ENCODE peak calls at places on chromosome 13, in eight cellular contexts. M is iPS-NIHi11, R is fibroblast of pulmonary artery, O is T-helper 22 cell, G is transverse colon, I is endothelial cell, A is left colon, N is cardiac fibroblast. B is an unnamed sample.
A peak's percentile ranks its signal among the peaks of the same experiment; 100 is the strongest.

GRCh38 chr13:30339721-30340366 is 32.5 kb upstream of the KATNAL1 start:
- DNase-seq in N (peak; percentile 46), R (peak; percentile 21), M (no peak), I (no peak), G (no peak), A (no peak), O (no peak), B (no peak)

GRCh38 chr13:105368781-105369180 is 1166.7 kb downstream of the EFNB2 start:
- DNase-seq in O (no peak), A (no peak), R (no peak), G (no peak), M (no peak), N (no peak), I (no peak), B (no peak)

GRCh38 chr13:102774596-102775375 is 1.2 kb upstream of the TEX30 start:
- DNase-seq in G (no peak), A (no peak), I (no peak), O (no peak), N (no peak), M (no peak), R (no peak), B (no peak)

GRCh38 chr13:80341098-80341701 is at the start of gene SPRY2:
- DNase-seq in O (no peak), M (peak; percentile 87), N (peak; percentile 99), R (peak; percentile 98), G (peak; percentile 94), I (peak; percentile 90), A (peak; percentile 95), B (peak; percentile 95)

GRCh38 chr13:40060318-40061007 is 405.0 kb downstream of the COG6 start:
- DNase-seq in N (peak; percentile 86), A (no peak), M (no peak), G (no peak), O (no peak), R (peak; percentile 72), I (no peak), B (no peak)

GRCh38 chr13:59532405-59532804 is 631.3 kb downstream of the DIAPH3 start:
- DNase-seq in G (no peak), I (no peak), A (no peak), R (no peak), O (no peak), M (no peak), N (no peak), B (no peak)

GRCh38 chr13:107882708-107883560 is 332.4 kb downstream of the LIG4 start:
- DNase-seq in N (no peak), O (no peak), A (no peak), M (no peak), R (no peak), I (no peak), G (no peak), B (no peak)

GRCh38 chr13:49098198-49098597 is 121.9 kb upstream of the MLNR start:
- DNase-seq in N (peak; percentile 95), A (no peak), G (no peak), M (no peak), R (peak; percentile 98), I (no peak), O (no peak), B (no peak)

GRCh38 chr13:88908896-88909535 is 1237.8 kb downstream of the SLITRK5 start:
- DNase-seq in O (no peak), G (no peak), A (no peak), I (no peak), R (no peak), N (no peak), M (no peak), B (no peak)

GRCh38 chr13:44249439-44249838 is 124.2 kb upstream of the SERP2 start:
- DNase-seq in A (peak; percentile 52), R (peak; percentile 77), O (no peak), I (no peak), N (peak; percentile 86), M (no peak), G (peak; percentile 29), B (no peak)

GRCh38 chr13:50400930-50401553 is 385.8 kb downstream of the KCNRG start:
- DNase-seq in G (no peak), I (no peak), M (no peak), R (peak; percentile 84), O (no peak), N (peak; percentile 89), A (no peak), B (no peak)

GRCh38 chr13:26477681-26478080 is 79.8 kb upstream of the WASF3 start:
- DNase-seq in M (no peak), G (no peak), O (no peak), A (no peak), I (no peak), N (no peak), R (no peak), B (no peak)

GRCh38 chr13:74133657-74134201 is 475 bp downstream of the KLF12 start:
- DNase-seq in R (peak; percentile 96), M (peak; percentile 80), G (peak; percentile 84), O (peak; percentile 87), A (peak; percentile 90), N (peak; percentile 98), I (peak; percentile 70), B (peak; percentile 56)

GRCh38 chr13:77810430-77810829 is 108.2 kb downstream of the EDNRB start:
- DNase-seq in G (no peak), M (peak; percentile 31), I (no peak), A (no peak), N (peak; percentile 37), O (no peak), R (peak; percentile 48), B (peak; percentile 1)

GRCh38 chr13:33402975-33403374 is 117.4 kb upstream of the STARD13 start:
- DNase-seq in O (no peak), G (no peak), R (no peak), N (no peak), A (no peak), M (no peak), I (no peak), B (no peak)

GRCh38 chr13:35855531-35856019 is 275.6 kb downstream of the DCLK1 start:
- DNase-seq in G (no peak), I (no peak), A (no peak), O (no peak), M (peak; percentile 78), R (peak; percentile 21), N (no peak), B (no peak)